ENCODE peak calls at places on chromosomes 6 and 20, in four cellular contexts. One of them, this sample, is unnamed. For H3K36me3 and H3K9me3, the result is how much of the 10 kb centered on the place peaks cover.

GRCh38 chr6:24522090-24522820 is 27.5 kb downstream of the ALDH5A1 start:
- DNase-seq in spleen: no peak
- DNase-seq in psoas muscle: no peak
- DNase-seq in mucosa of descending colon: no peak
- DNase-seq in this sample: no peak

GRCh38 chr6:133353061-133353460 is 111.9 kb downstream of the EYA4 start:
- DNase-seq in psoas muscle: no peak
- DNase-seq in mucosa of descending colon: no peak
- DNase-seq in spleen: no peak
- DNase-seq in this sample: no peak

GRCh38 chr20:49171928-49172327 is 16.2 kb downstream of the STAU1 start:
- DNase-seq in mucosa of descending colon: no peak
- DNase-seq in psoas muscle: no peak
- DNase-seq in spleen: no peak
- DNase-seq in this sample: no peak

GRCh38 chr6:104326173-104327001 is 533.3 kb downstream of the HACE1 start:
- DNase-seq in spleen: no peak
- DNase-seq in mucosa of descending colon: no peak
- DNase-seq in psoas muscle: no peak
- DNase-seq in this sample: peak

GRCh38 chr20:15399781-15400180 is 1062.4 kb upstream of the FLRT3 start:
- DNase-seq in mucosa of descending colon: no peak
- DNase-seq in psoas muscle: no peak
- DNase-seq in spleen: no peak
- DNase-seq in this sample: no peak

GRCh38 chr6:155517282-155517681 is 61.6 kb upstream of the NOX3 start:
- DNase-seq in mucosa of descending colon: no peak
- DNase-seq in psoas muscle: no peak
- DNase-seq in spleen: no peak
- DNase-seq in this sample: no peak

GRCh38 chr20:10249048-10249770 is 30.6 kb downstream of the SNAP25 start:
- DNase-seq in psoas muscle: no peak
- DNase-seq in mucosa of descending colon: no peak
- DNase-seq in spleen: no peak
- DNase-seq in this sample: peak

GRCh38 chr6:159130846-159131245 is 38.4 kb upstream of the FNDC1 start:
- DNase-seq in mucosa of descending colon: no peak
- DNase-seq in spleen: no peak
- DNase-seq in psoas muscle: no peak
- DNase-seq in this sample: no peak

GRCh38 chr6:40307712-40308111 is 279.5 kb downstream of the LRFN2 start:
- DNase-seq in spleen: no peak
- DNase-seq in mucosa of descending colon: no peak
- DNase-seq in psoas muscle: no peak
- DNase-seq in this sample: no peak

GRCh38 chr6:53119772-53120409 is 28.8 kb downstream of the GCM1 start:
- DNase-seq in psoas muscle: no peak
- DNase-seq in mucosa of descending colon: peak
- DNase-seq in spleen: no peak
- DNase-seq in this sample: peak

GRCh38 chr20:2796011-2796660 is 4.3 kb downstream of the CPXM1 start:
- DNase-seq in spleen: no peak
- DNase-seq in mucosa of descending colon: no peak
- DNase-seq in psoas muscle: no peak
- DNase-seq in this sample: no peak

GRCh38 chr6:48567016-48567415 is 456.0 kb upstream of the PTCHD4 start:
- DNase-seq in mucosa of descending colon: no peak
- DNase-seq in spleen: no peak
- DNase-seq in psoas muscle: no peak
- DNase-seq in this sample: no peak

GRCh38 chr6:14784596-14785360 is 461.1 kb upstream of the JARID2 start:
- DNase-seq in psoas muscle: no peak
- DNase-seq in spleen: no peak
- DNase-seq in mucosa of descending colon: no peak
- DNase-seq in this sample: no peak

GRCh38 chr20:2301164-2301622 is 5.4 kb downstream of the TGM3 start:
- DNase-seq in spleen: peak
- DNase-seq in mucosa of descending colon: no peak
- DNase-seq in psoas muscle: no peak
- DNase-seq in this sample: no peak

GRCh38 chr20:63519765-63520593 is 586 bp upstream of the PPDPF start:
- DNase-seq in mucosa of descending colon: peak
- DNase-seq in psoas muscle: peak
- DNase-seq in spleen: peak
- DNase-seq in this sample: peak

GRCh38 chr6:44661221-44661609 is 273.7 kb downstream of the CDC5L start:
- DNase-seq in mucosa of descending colon: no peak
- DNase-seq in spleen: no peak
- DNase-seq in psoas muscle: no peak
- DNase-seq in this sample: peak

GRCh38 chr6:170288091-170288631 is 2.7 kb downstream of the DLL1 start:
- DNase-seq in mucosa of descending colon: no peak
- DNase-seq in psoas muscle: peak
- DNase-seq in spleen: peak
- DNase-seq in this sample: no peak

GRCh38 chr20:45823949-45824835 is 2.9 kb downstream of the TNNC2 start:
- DNase-seq in mucosa of descending colon: peak
- DNase-seq in spleen: peak
- DNase-seq in psoas muscle: peak
- DNase-seq in this sample: no peak

GRCh38 chr6:148467926-148468325 is 125.3 kb downstream of the SASH1 start:
- DNase-seq in spleen: no peak
- DNase-seq in psoas muscle: no peak
- DNase-seq in mucosa of descending colon: no peak
- DNase-seq in this sample: no peak

GRCh38 chr6:142155895-142156757 is 9.1 kb downstream of the VTA1 start:
- DNase-seq in spleen: no peak
- DNase-seq in mucosa of descending colon: no peak
- DNase-seq in psoas muscle: no peak
- DNase-seq in this sample: no peak

GRCh38 chr6:142935553-142936517 is 9.1 kb downstream of the HIVEP2 start:
- DNase-seq in mucosa of descending colon: no peak
- DNase-seq in spleen: peak
- DNase-seq in psoas muscle: no peak
- DNase-seq in this sample: peak

GRCh38 chr6:170186006-170186908 is 104.6 kb downstream of the DLL1 start:
- DNase-seq in psoas muscle: no peak
- DNase-seq in mucosa of descending colon: no peak
- DNase-seq in spleen: peak
- DNase-seq in this sample: no peak

GRCh38 chr6:12331474-12331873 is 41.3 kb downstream of the EDN1 start:
- DNase-seq in mucosa of descending colon: no peak
- DNase-seq in spleen: no peak
- DNase-seq in psoas muscle: no peak
- DNase-seq in this sample: no peak

GRCh38 chr6:15443119-15443518 is 197.2 kb downstream of the JARID2 start:
- DNase-seq in psoas muscle: no peak
- DNase-seq in mucosa of descending colon: no peak
- DNase-seq in spleen: no peak
- DNase-seq in this sample: peak

GRCh38 chr6:40894962-40895799 is 143.8 kb downstream of the UNC5CL start:
- DNase-seq in mucosa of descending colon: peak
- DNase-seq in psoas muscle: peak
- DNase-seq in spleen: no peak
- DNase-seq in this sample: peak

GRCh38 chr6:168641455-168641854 is 200.5 kb downstream of the SMOC2 start:
- DNase-seq in psoas muscle: no peak
- DNase-seq in mucosa of descending colon: no peak
- DNase-seq in spleen: no peak
- DNase-seq in this sample: peak

GRCh38 chr6:83708546-83708969 is 343 bp downstream of the SNAP91 start:
- DNase-seq in psoas muscle: no peak
- DNase-seq in mucosa of descending colon: peak
- DNase-seq in spleen: no peak
- DNase-seq in this sample: peak

GRCh38 chr6:30006170-30007131 is 54.6 kb upstream of the POLR1H start:
- DNase-seq in mucosa of descending colon: peak
- DNase-seq in psoas muscle: peak
- DNase-seq in spleen: peak
- DNase-seq in this sample: no peak

GRCh38 chr6:45592991-45593390 is 215.3 kb upstream of the SUPT3H start:
- DNase-seq in mucosa of descending colon: no peak
- DNase-seq in psoas muscle: no peak
- DNase-seq in spleen: no peak
- DNase-seq in this sample: no peak

GRCh38 chr6:1911476-1911875 is 301.8 kb downstream of the FOXC1 start:
- DNase-seq in psoas muscle: no peak
- DNase-seq in spleen: no peak
- DNase-seq in mucosa of descending colon: no peak
- DNase-seq in this sample: no peak

GRCh38 chr6:12590901-12591300 is 125.7 kb upstream of the PHACTR1 start:
- DNase-seq in psoas muscle: no peak
- DNase-seq in spleen: no peak
- DNase-seq in mucosa of descending colon: no peak
- DNase-seq in this sample: no peak

GRCh38 chr6:72464791-72465691 is 156.8 kb upstream of the KCNQ5 start:
- DNase-seq in mucosa of descending colon: no peak
- DNase-seq in psoas muscle: no peak
- DNase-seq in spleen: no peak
- DNase-seq in this sample: peak

GRCh38 chr6:37477656-37478435 is 21.8 kb downstream of the CCDC167 start:
- DNase-seq in psoas muscle: no peak
- DNase-seq in mucosa of descending colon: no peak
- DNase-seq in spleen: no peak
- DNase-seq in this sample: no peak

GRCh38 chr20:11553603-11554002 is 364.1 kb upstream of the BTBD3 start:
- DNase-seq in mucosa of descending colon: no peak
- DNase-seq in spleen: no peak
- DNase-seq in psoas muscle: no peak
- DNase-seq in this sample: no peak

GRCh38 chr20:62198496-62198895 is 15.7 kb downstream of the MTG2 start:
- DNase-seq in mucosa of descending colon: peak
- DNase-seq in spleen: peak
- DNase-seq in psoas muscle: peak
- DNase-seq in this sample: no peak
- H3K36me3 ChIP-seq in mucosa of descending colon: under half
- H3K36me3 ChIP-seq in spleen: half or more
- H3K36me3 ChIP-seq in psoas muscle: under half
- H3K36me3 ChIP-seq in this sample: half or more

GRCh38 chr20:58531657-58532056 is 16.5 kb upstream of the APCDD1L start:
- DNase-seq in mucosa of descending colon: no peak
- DNase-seq in spleen: no peak
- DNase-seq in psoas muscle: no peak
- DNase-seq in this sample: no peak

GRCh38 chr20:58531063-58531462 is 15.9 kb upstream of the APCDD1L start:
- DNase-seq in spleen: no peak
- DNase-seq in mucosa of descending colon: no peak
- DNase-seq in psoas muscle: no peak
- DNase-seq in this sample: no peak

GRCh38 chr20:58526411-58526810 is 11.2 kb upstream of the APCDD1L start:
- DNase-seq in mucosa of descending colon: no peak
- DNase-seq in spleen: no peak
- DNase-seq in psoas muscle: no peak
- DNase-seq in this sample: no peak

GRCh38 chr20:58524814-58525213 is 9.6 kb upstream of the APCDD1L start:
- DNase-seq in spleen: no peak
- DNase-seq in mucosa of descending colon: no peak
- DNase-seq in psoas muscle: no peak
- DNase-seq in this sample: peak

DNA sequence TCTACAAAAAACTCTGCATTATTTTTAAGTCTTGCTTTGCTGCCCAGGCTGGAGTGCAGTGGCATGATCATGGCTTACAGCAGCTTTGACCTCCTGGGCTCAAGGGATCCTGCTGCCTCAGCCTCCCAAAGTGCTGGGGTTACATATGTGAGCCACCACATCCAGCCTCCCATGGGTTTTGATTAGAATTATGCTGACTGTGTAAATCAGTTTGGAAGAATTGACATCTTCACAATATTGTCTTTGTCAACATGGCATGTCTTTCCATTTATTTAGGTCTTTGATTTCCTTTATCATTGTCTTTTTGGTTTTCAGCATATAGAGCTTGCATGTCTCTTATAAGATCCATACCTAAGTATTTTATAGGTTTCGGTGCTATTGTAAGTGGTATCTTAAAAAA is 13.2 kb upstream of the APCDD1L start:
- DNase-seq in mucosa of descending colon: no peak
- DNase-seq in spleen: no peak
- DNase-seq in psoas muscle: no peak
- DNase-seq in this sample: no peak
- H3K9me3 ChIP-seq in mucosa of descending colon: under half
- H3K9me3 ChIP-seq in spleen: half or more
- H3K9me3 ChIP-seq in psoas muscle: under half
- H3K9me3 ChIP-seq in this sample: under half

DNA sequence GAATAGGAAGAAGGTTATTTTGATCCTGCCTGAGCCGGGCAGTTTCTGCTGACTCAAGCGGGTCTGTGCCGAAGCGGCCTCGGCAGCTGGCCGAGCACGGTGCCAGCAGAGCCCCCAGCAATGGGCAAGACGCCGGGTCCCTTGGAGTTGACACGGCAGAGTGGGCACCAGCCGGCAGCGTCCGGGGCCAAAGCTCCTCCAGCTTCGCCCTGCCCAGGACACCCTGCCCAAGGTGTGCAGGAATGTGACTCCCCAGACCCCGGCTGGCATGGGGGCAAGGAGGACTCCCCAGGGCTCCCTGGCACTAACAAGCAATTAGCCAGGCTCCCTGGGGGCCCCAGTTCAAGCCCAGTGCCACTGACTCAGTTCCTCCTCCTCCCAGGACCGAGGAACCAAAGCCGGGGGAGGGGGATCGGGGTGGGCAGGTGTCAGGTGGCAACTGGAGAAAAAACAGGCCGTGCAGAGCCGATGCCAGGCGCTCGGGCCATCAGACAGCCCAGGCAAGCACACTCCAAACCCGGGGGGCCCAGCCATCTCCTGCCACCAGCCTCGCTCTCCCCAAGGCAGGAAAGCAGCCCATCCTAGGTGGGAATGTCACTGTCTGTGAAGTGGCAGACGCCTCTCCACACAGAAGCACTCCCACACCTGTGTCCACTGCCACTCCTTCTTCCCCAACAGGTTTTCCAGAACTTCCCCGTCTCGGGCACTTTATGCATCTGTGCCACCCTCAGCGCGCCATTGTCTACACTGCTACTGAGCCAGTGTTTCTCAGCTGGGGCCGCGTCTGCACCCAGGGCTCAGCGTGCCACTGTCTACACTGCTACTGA is 41.2 kb upstream of the ZBP1 start:
- DNase-seq in spleen: peak
- DNase-seq in mucosa of descending colon: peak
- DNase-seq in psoas muscle: peak
- DNase-seq in this sample: no peak
- H3K36me3 ChIP-seq in spleen: under half
- H3K36me3 ChIP-seq in mucosa of descending colon: under half
- H3K36me3 ChIP-seq in psoas muscle: under half
- H3K36me3 ChIP-seq in this sample: under half

GRCh38 chr6:88666906-88667305 is 296.5 kb downstream of the RNGTT start:
- DNase-seq in mucosa of descending colon: no peak
- DNase-seq in psoas muscle: no peak
- DNase-seq in spleen: no peak
- DNase-seq in this sample: no peak
- H3K9me3 ChIP-seq in mucosa of descending colon: half or more
- H3K9me3 ChIP-seq in psoas muscle: under half
- H3K9me3 ChIP-seq in spleen: half or more
- H3K9me3 ChIP-seq in this sample: under half